ENCODE peak calls at places on chromosomes 12 and 14, in seven cellular contexts. S is coronary artery, L is left ventricle myocardium inferior, R is AG04450, T is brain microvascular endothelial cell, D is HCT116, G is stomach. H is an unnamed sample.

GRCh38 chr14:94213021-94213420 is 38.9 kb downstream of the PPP4R4 start:
- DNase-seq in S (no peak), L (no peak), R (no peak), T (peak), D (no peak), G (no peak), H (peak)

GRCh38 chr12:53044052-53044581 is 5.7 kb upstream of the TNS2 start:
- DNase-seq in S (peak), L (peak), R (no peak), T (no peak), D (no peak), G (no peak), H (no peak)

GRCh38 chr12:118103601-118104382 is at the start of gene VSIG10:
- DNase-seq in S (peak), L (peak), R (no peak), T (no peak), D (no peak), G (peak), H (peak)

GRCh38 chr12:82314406-82314892 is 43.7 kb downstream of the CCDC59 start:
- DNase-seq in S (no peak), L (no peak), R (no peak), T (no peak), D (no peak), G (peak), H (peak)

GRCh38 chr12:5480953-5481300 is 49.0 kb downstream of the NTF3 start:
- DNase-seq in S (no peak), L (no peak), R (no peak), T (no peak), D (no peak), G (no peak), H (no peak)

GRCh38 chr12:49813131-49813530 is 15.1 kb downstream of the NCKAP5L start:
- DNase-seq in S (no peak), L (no peak), R (no peak), T (no peak), D (no peak), G (no peak), H (no peak)

GRCh38 chr12:115199831-115200230 is 515.9 kb upstream of the TBX3 start:
- DNase-seq in S (no peak), L (no peak), R (peak), T (no peak), D (no peak), G (no peak), H (no peak)

GRCh38 chr12:45234134-45234865 is 18.4 kb downstream of the ANO6 start:
- DNase-seq in S (peak), L (no peak), R (peak), T (peak), D (peak), G (no peak), H (peak)

GRCh38 chr12:69529021-69529420 is 56.2 kb upstream of the CCT2 start:
- DNase-seq in S (no peak), L (no peak), R (no peak), T (no peak), D (no peak), G (no peak), H (no peak)

GRCh38 chr14:77039285-77040058 is 11.0 kb upstream of the IRF2BPL start:
- DNase-seq in S (no peak), L (no peak), R (no peak), T (no peak), D (no peak), G (no peak), H (no peak)

GRCh38 chr12:118058227-118058626 is 2.8 kb downstream of the WSB2 start:
- DNase-seq in S (no peak), L (no peak), R (no peak), T (no peak), D (no peak), G (no peak), H (no peak)

GRCh38 chr14:68616255-68616902 is 176.5 kb downstream of the ZFP36L1 start:
- DNase-seq in S (no peak), L (no peak), R (no peak), T (no peak), D (peak), G (no peak), H (peak)

GRCh38 chr12:68901551-68901950 is 31.4 kb downstream of the CPM start:
- DNase-seq in S (no peak), L (no peak), R (no peak), T (no peak), D (no peak), G (no peak), H (no peak)

DNA sequence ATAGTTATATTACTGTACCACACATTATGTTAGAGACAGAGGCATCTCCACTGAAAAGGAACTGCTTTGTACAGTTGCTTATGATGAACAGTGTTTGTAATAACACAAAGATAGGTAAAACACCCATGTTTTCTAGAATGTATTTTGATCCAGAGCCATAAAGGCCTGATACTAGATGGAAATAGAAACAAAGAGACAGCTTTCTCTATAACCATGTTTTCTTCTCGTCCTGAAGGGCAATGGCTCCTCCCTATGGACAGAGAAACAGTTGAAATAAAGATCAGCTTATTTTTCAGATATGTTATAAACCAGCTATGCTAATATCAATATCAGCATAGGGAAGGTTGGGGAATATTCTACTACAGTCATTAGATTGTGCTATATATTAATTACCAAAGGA is 109.2 kb downstream of the ATXN7L3B start:
- DNase-seq in S (no peak), L (no peak), R (no peak), T (no peak), D (peak), G (no peak), H (no peak)
- TF ChIP-seq CTCF in S (no peak), L (peak), R (no peak), T (peak), D (peak), G (peak), H (peak)

GRCh38 chr14:64760916-64761315 is 56.7 kb downstream of the PLEKHG3 start:
- DNase-seq in S (no peak), L (no peak), R (no peak), T (no peak), D (no peak), G (no peak), H (no peak)

GRCh38 chr14:64763801-64764511 is 59.7 kb downstream of the PLEKHG3 start:
- DNase-seq in S (no peak), L (no peak), R (no peak), T (peak), D (no peak), G (no peak), H (no peak)

GRCh38 chr14:64763089-64763782 is 59.0 kb downstream of the PLEKHG3 start:
- DNase-seq in S (no peak), L (no peak), R (no peak), T (no peak), D (no peak), G (no peak), H (no peak)

GRCh38 chr14:64761441-64762043 is 57.3 kb downstream of the PLEKHG3 start:
- DNase-seq in S (no peak), L (no peak), R (no peak), T (peak), D (no peak), G (no peak), H (no peak)

GRCh38 chr14:64762044-64763034 is 58.1 kb downstream of the PLEKHG3 start:
- DNase-seq in S (peak), L (peak), R (peak), T (peak), D (peak), G (peak), H (peak)
- H3K27ac ChIP-seq in S (peak), L (peak), R (peak), T (peak), D (no peak), G (peak), H (peak)

GRCh38 chr14:104416383-104416782 is 163.2 kb upstream of the C14orf180 start:
- DNase-seq in S (no peak), L (no peak), R (no peak), T (no peak), D (no peak), G (no peak), H (no peak)
- TF ChIP-seq CTCF in S (no peak), L (no peak), R (no peak), T (no peak), D (no peak), G (no peak), H (no peak)

GRCh38 chr14:23172572-23172971 is 10.9 kb downstream of the SLC7A8 start:
- DNase-seq in S (no peak), L (no peak), R (no peak), T (no peak), D (no peak), G (no peak), H (no peak)
- H3K27ac ChIP-seq in S (peak), L (no peak), R (no peak), T (no peak), D (no peak), G (no peak), H (peak)

DNA sequence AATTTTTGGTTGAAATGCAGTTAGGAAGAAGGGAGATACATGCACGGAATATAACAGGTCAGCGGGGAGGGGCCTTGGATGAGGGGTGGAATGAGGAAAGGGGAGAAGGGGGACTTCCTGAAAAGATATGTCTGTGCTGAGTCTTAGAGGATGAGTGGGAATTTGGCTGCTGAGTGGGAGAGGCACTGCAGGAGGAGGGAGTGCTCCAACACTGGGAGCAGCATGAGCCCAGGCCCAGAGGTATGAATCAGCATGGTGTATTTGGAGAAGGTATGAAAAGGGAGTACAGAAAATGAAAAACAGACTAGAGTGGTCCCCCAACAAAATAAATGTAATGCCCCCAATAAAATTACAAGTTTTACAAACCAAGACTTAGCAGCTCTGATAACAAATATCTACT is 394.4 kb downstream of the IPO8 start:
- DNase-seq in S (no peak), L (no peak), R (no peak), T (no peak), D (no peak), G (no peak), H (no peak)
- TF ChIP-seq CTCF in S (no peak), L (no peak), R (no peak), T (no peak), D (no peak), G (no peak), H (no peak)

H was measured in RWPE1.